ENCODE peak calls at places on chromosomes 12 and 14, in six cellular contexts. E is GM06990, H is lower lobe of right lung, Q is pancreas, M is GM23338, Z is lung. X is an unnamed sample.

GRCh38 chr14:104766863-104767633 is 14.1 kb downstream of the SIVA1 start:
- DNase-seq in E (no peak), H (no peak), Q (no peak), M (no peak), Z (no peak), X (no peak)

GRCh38 chr12:6782903-6783571 is 6.3 kb upstream of the CD4 start:
- DNase-seq in E (no peak), H (no peak), Q (no peak), M (no peak), Z (no peak), X (no peak)

GRCh38 chr12:115960-116915 is 49.7 kb downstream of the IQSEC3 start:
- DNase-seq in E (no peak), H (peak; percentile 36), Q (no peak), M (peak; percentile 35), Z (no peak), X (no peak)

GRCh38 chr12:93785262-93786010 is 108.3 kb downstream of the CRADD start:
- DNase-seq in E (no peak), H (no peak), Q (no peak), M (peak; percentile 54), Z (peak; percentile 61), X (peak; percentile 13)

GRCh38 chr12:104680070-104680469 is 223.3 kb downstream of the CHST11 start:
- DNase-seq in E (no peak), H (no peak), Q (no peak), M (peak; percentile 70), Z (no peak), X (peak; percentile 31)

GRCh38 chr12:1328385-1328784 is 266.0 kb downstream of the FBXL14 start:
- DNase-seq in E (no peak), H (peak; percentile 62), Q (peak; percentile 47), M (no peak), Z (no peak), X (no peak)

GRCh38 chr12:78208106-78208505 is 377.4 kb downstream of the NAV3 start:
- DNase-seq in E (no peak), H (no peak), Q (no peak), M (no peak), Z (no peak), X (no peak)

GRCh38 chr12:104799458-104799857 is 158.6 kb downstream of the SLC41A2 start:
- DNase-seq in E (no peak), H (no peak), Q (no peak), M (no peak), Z (no peak), X (no peak)

GRCh38 chr12:77847665-77848431 is 17.2 kb downstream of the NAV3 start:
- DNase-seq in E (peak; percentile 27), H (no peak), Q (no peak), M (no peak), Z (no peak), X (no peak)

GRCh38 chr12:56581418-56582145 is 48.5 kb downstream of the BAZ2A start:
- DNase-seq in E (no peak), H (no peak), Q (no peak), M (no peak), Z (no peak), X (no peak)

DNA sequence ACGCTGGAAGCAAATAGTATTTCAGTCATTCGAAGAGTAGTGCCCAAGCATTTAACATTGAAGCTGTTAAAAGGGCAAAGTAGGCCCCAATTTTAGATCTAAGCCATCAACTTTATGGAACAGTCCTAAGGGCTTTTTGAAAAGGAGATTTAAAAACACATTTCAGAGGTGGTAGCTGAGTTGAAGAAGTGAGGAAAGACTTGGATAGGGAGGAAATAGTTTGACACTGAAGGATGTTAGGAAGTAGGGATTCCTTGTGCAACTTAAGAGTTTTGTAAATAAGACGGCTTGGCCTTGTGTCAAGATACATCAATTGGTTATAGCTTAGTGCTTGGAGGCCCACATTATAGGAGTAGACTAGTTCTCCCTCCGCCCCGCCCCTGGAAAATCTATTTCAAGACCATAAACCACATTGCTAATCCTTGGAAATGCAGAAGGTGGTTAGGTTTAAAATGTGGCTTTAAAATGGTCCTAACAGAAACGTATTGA is 822 bp upstream of the TUBA1B start:
- DNase-seq in E (no peak), H (no peak), Q (no peak), M (no peak), Z (no peak), X (no peak)
- H3K4me3 ChIP-seq in E (peak overlapping the region; percentile 61), H (peak overlapping the region; percentile 80), Q (peak overlapping the region; percentile 20), M (peak overlapping the region; percentile 100), Z (no peak overlapping the region), X (peak overlapping the region; percentile 62)

DNA sequence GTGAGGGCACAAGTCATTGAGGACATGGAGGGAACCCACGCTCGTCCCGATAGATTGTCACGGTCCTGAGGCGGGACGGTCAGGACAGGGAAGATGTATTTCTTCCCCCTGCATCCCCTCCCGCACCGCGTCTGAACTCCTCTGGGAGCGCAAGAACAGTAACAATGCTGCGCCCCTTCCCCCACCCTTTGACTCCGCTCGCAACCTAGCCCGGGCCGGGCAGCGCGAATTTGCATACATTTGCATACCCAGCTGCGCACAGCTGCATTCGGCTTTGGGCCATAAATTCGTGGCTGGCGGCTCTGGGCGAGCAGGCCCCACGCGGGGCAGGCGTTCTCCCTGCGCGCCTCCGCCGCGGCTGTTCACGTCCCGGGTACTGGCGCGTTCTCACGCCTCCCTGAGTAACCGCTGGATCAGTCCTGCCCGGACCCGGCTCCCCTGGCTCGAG is 29.0 kb upstream of the SMUG1 start:
- DNase-seq in E (peak; percentile 83), H (no peak), Q (no peak), M (peak; percentile 97), Z (no peak), X (no peak)
- TF ChIP-seq CTCF in E (no peak), H (no peak), Q (no peak), M (no peak), Z (no peak), X (no peak)

DNA sequence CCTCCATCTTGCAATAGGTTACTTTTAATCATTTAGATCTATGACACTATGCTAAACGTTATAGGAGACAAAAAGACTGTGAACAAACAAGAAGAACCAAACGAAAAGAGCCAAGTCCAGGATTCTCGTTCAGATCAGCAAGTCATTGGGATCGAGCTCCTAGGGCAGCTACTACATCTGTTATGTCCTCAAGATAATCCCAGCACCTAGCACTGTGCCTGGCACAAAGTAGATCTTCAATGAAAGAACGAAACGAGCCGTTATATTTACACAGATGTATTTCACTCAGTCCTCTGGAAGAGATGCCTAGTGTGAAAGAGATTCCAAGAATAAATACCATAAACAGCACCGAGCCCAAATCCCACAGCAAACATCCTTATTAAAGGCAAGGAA is 488 bp upstream of the EFCAB11 start:
- DNase-seq in E (no peak), H (no peak), Q (peak; percentile 24), M (no peak), Z (no peak), X (no peak)
- H3K4me3 ChIP-seq in E (peak overlapping the region; percentile 84), H (peak overlapping the region; percentile 80), Q (peak overlapping the region; percentile 83), M (peak overlapping the region; percentile 84), Z (peak overlapping the region; percentile 29), X (peak overlapping the region; percentile 84)

GRCh38 chr12:112179341-112179740 is 54.0 kb downstream of the TRAFD1 start:
- DNase-seq in E (no peak), H (no peak), Q (no peak), M (no peak), Z (no peak), X (no peak)

GRCh38 chr12:112180422-112180821 is 55.1 kb downstream of the TRAFD1 start:
- DNase-seq in E (no peak), H (no peak), Q (no peak), M (no peak), Z (no peak), X (no peak)

GRCh38 chr12:112178796-112179195 is 53.4 kb downstream of the TRAFD1 start:
- DNase-seq in E (no peak), H (no peak), Q (no peak), M (no peak), Z (no peak), X (no peak)

GRCh38 chr12:112182499-112182898 is 57.1 kb downstream of the TRAFD1 start:
- DNase-seq in E (no peak), H (no peak), Q (no peak), M (no peak), Z (no peak), X (no peak)

DNA sequence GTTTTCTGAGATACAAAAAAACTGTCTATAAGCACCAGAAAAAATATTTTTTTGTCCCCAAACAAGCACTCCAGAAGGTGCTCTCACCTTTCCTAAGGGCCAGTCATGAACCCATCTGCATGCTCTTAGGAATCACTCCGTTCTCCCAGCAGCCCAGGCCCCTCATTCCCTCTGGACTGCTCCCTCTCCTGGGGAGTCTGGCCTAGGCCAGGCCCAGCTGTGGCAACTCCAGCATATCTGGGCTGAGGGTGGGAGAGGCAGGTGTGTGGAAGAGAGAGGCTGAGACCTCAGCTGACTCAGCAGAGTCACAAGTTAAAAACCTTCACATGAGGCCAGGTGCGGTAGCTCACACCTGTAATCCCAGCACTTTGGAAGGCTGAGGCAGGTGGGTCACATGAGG is 54.6 kb downstream of the TRAFD1 start:
- DNase-seq in E (no peak), H (no peak), Q (no peak), M (no peak), Z (no peak), X (no peak)
- TF ChIP-seq CTCF in E (no peak), H (no peak), Q (no peak), M (no peak), Z (no peak), X (no peak)

DNA sequence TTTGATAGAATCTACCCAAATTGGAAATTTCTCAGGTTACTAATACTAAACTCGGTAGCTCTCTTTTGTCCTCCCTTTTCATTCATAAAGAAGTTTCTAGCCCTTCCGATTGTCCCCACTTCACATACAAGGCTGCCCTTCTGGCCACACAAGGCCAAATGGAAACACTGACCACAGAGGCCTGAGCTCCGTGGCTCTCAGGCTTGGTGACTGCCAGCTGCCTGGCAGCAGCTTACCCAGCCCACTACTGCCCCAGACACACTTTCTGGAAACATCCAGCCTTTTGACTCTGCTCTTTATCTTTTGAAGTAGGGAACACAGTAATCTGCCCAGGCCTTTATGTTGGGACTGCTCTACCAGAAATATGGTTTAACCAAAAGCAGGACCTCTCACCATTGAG is 167.2 kb downstream of the GCH1 start:
- DNase-seq in E (no peak), H (no peak), Q (no peak), M (no peak), Z (no peak), X (no peak)
- H3K4me3 ChIP-seq in E (no peak overlapping the region), H (no peak overlapping the region), Q (no peak overlapping the region), M (no peak overlapping the region), Z (no peak overlapping the region), X (no peak overlapping the region)

GRCh38 chr14:94372021-94372605 is 16.3 kb downstream of the SERPINA1 start:
- DNase-seq in E (no peak), H (no peak), Q (no peak), M (peak; percentile 82), Z (no peak), X (no peak)
- TF ChIP-seq CTCF in E (peak; percentile 40), H (no peak), Q (no peak), M (peak; percentile 74), Z (no peak), X (no peak)

DNA sequence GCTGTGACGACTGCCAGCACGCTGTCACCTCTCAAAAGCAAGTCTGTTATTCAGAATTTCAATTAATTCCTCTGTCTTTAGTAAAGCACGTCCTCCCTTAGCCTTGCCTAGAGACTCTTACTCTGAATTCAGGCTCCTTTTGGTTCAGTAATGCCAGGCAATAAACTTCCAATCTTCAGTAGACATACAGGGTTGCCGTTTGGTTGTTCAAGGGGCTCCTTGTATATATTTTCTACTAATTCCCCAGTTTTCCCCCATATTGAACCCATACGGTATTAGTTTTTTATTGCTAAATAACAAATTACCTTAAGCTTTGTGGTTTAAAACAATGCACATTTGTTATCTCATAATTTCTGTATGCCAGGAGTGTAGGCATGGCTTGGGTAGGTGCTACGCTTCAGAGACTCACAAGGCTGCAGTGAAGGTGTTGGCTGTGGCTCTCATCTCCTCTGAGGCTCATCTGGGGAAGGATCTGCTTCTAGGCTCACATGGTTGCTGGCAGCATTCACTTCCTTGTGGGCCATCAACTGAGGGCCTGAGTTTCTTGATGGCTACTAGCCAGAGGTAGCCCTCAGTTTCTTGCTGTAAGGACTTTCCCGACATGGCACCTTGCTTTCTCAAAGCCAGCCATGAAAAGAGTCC is 7.3 kb upstream of the CLECL1 start:
- DNase-seq in E (no peak), H (no peak), Q (no peak), M (no peak), Z (no peak), X (no peak)
- H3K4me3 ChIP-seq in E (no peak overlapping the region), H (peak overlapping the region; percentile 30), Q (no peak overlapping the region), M (peak overlapping the region; percentile 48), Z (no peak overlapping the region), X (peak overlapping the region; percentile 20)